ENCODE peak calls at places on chromosomes 7 and 10, in seven cellular contexts. T is suprapubic skin; G is thoracic aorta; Q is CD8-positive, alpha-beta memory T cell; D is body of pancreas; L is Peyer's patch; P is sigmoid colon. F is an unnamed sample.
A peak's percentile ranks its signal among the peaks of the same experiment; 100 is the strongest.

GRCh38 chr7:47807756-47808155 is 140.5 kb downstream of the PKD1L1 start:
- DNase-seq in T (peak; percentile 5), G (no peak), Q (no peak), D (no peak), L (no peak), P (no peak), F (no peak)

GRCh38 chr10:100747826-100748231 is 2.4 kb downstream of the PAX2 start:
- DNase-seq in T (no peak), G (no peak), Q (no peak), D (no peak), L (no peak), P (no peak), F (no peak)

GRCh38 chr7:87059525-87060287 is at the start of gene ELAPOR2:
- DNase-seq in T (peak; percentile 82), G (no peak), Q (peak; percentile 77), D (peak; percentile 75), L (peak; percentile 90), P (peak; percentile 86), F (peak; percentile 6)

GRCh38 chr7:2041496-2042367 is 191.0 kb downstream of the MAD1L1 start:
- DNase-seq in T (peak; percentile 17), G (no peak), Q (no peak), D (no peak), L (no peak), P (peak; percentile 41), F (no peak)

GRCh38 chr10:60896033-60896432 is 48.0 kb downstream of the RHOBTB1 start:
- DNase-seq in T (no peak), G (no peak), Q (no peak), D (no peak), L (no peak), P (no peak), F (no peak)

GRCh38 chr10:85786401-85786899 is 580.1 kb downstream of the GRID1 start:
- DNase-seq in T (no peak), G (no peak), Q (no peak), D (no peak), L (no peak), P (no peak), F (no peak)

GRCh38 chr7:156497776-156498509 is 142.6 kb upstream of the RNF32 start:
- DNase-seq in T (no peak), G (no peak), Q (no peak), D (no peak), L (no peak), P (no peak), F (no peak)

GRCh38 chr7:158016171-158017087 is 571.2 kb downstream of the PTPRN2 start:
- DNase-seq in T (peak; percentile 51), G (no peak), Q (no peak), D (peak; percentile 73), L (peak; percentile 39), P (no peak), F (no peak)

GRCh38 chr7:142328551-142328950 is 70.7 kb upstream of the PRSS58 start:
- DNase-seq in T (no peak), G (no peak), Q (no peak), D (no peak), L (no peak), P (no peak), F (no peak)

GRCh38 chr10:12806228-12807095 is 195.1 kb downstream of the CCDC3 start:
- DNase-seq in T (no peak), G (no peak), Q (no peak), D (no peak), L (no peak), P (no peak), F (no peak)

GRCh38 chr10:133023216-133023843 is 64.4 kb upstream of the ADGRA1 start:
- DNase-seq in T (no peak), G (no peak), Q (no peak), D (no peak), L (no peak), P (no peak), F (no peak)

DNA sequence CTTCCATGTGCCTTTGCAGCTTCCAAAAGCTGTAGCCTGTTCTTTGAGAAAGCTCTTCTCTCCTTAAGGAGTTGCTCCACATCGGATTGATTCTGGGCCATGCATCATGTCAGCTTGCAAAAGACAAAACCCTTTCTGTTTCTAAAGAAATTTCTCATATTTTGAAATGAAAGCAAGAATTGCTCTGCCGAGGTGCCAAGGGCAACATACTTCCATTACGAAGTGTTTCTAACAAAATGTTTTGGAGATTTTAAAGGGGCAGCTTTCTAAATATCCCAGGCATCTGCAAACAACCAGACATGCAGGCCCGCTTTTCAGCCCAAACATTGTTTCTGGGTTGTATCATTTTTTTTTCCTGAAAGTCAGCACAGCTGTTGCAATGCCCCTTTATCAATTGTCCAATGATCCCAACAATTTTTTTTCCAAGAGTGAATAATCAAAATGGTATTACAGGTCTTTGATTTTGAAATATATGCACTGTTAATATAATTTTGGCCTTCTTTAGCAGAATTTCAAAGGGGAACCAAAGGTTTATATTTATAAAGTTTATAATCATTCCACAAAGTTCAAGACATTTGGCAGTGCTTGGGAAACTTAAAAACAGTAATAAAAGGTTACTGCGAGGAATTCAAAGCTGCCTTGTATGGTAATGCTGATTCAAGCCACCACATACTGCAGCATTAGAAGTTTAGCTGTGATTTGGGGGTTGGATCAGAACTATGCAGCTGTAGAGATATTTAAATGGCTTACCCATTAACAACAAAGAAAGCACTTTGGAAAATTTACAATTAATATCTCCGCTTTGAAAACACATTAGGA is 61.0 kb downstream of the TES start:
- DNase-seq in T (no peak), G (no peak), Q (no peak), D (no peak), L (no peak), P (no peak), F (no peak)
- H3K4me3 ChIP-seq in T (no peak overlapping the region), G (peak overlapping the region; percentile 61), Q (no peak overlapping the region), D (no peak overlapping the region), L (no peak overlapping the region), P (peak overlapping the region; percentile 8), F (no peak overlapping the region)

GRCh38 chr7:101172854-101173751 is 7.0 kb downstream of the NAT16 start:
- DNase-seq in T (no peak), G (no peak), Q (no peak), D (peak; percentile 87), L (peak; percentile 70), P (no peak), F (no peak)
- H3K27ac ChIP-seq in T (no peak overlapping the region), G (peak overlapping the region; percentile 22), Q (no peak overlapping the region), D (no peak overlapping the region), L (no peak overlapping the region), P (no peak overlapping the region), F (no peak overlapping the region)

DNA sequence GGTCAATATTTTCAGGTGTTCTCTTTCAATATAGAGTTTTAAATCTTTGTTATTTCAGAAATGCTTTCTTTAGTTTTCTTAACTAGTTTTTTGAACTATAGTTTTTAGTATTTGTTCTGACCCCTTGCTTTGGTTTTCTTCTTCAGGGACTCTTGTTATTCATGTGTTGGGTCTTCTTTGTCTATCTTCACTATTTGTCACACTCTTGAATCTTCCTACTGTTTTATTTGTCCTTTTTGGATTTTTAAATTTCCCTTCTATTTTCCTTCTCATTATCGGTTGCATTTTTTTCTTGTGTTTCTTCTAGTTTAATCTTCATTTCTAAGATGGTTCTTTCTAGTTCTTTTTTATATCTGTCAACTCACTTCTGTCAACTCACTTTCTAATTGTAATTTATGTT is 37.1 kb upstream of the PRKAG2 start:
- DNase-seq in T (no peak), G (no peak), Q (no peak), D (no peak), L (no peak), P (no peak), F (no peak)
- H3K27me3 ChIP-seq in T (no peaks in the 10 kb centered on the region), G (no peaks in the 10 kb centered on the region), Q (no peaks in the 10 kb centered on the region), D (no peaks in the 10 kb centered on the region), L (no peaks in the 10 kb centered on the region), P (no peaks in the 10 kb centered on the region), F (no peaks in the 10 kb centered on the region)

GRCh38 chr10:43229208-43230061 is 37.4 kb downstream of the RASGEF1A start:
- DNase-seq in T (peak; percentile 42), G (no peak), Q (peak; percentile 73), D (peak; percentile 8), L (peak; percentile 67), P (peak; percentile 53), F (no peak)

GRCh38 chr10:43230909-43231522 is 35.8 kb downstream of the RASGEF1A start:
- DNase-seq in T (peak; percentile 37), G (no peak), Q (no peak), D (no peak), L (peak; percentile 61), P (peak; percentile 52), F (no peak)

GRCh38 chr10:43228783-43229207 is 38.1 kb downstream of the RASGEF1A start:
- DNase-seq in T (peak; percentile 48), G (no peak), Q (no peak), D (no peak), L (peak; percentile 47), P (peak; percentile 38), F (no peak)

GRCh38 chr10:43231523-43232078 is 35.3 kb downstream of the RASGEF1A start:
- DNase-seq in T (peak; percentile 42), G (no peak), Q (peak; percentile 69), D (no peak), L (peak; percentile 76), P (peak; percentile 53), F (no peak)

GRCh38 chr10:43230101-43230908 is 36.6 kb downstream of the RASGEF1A start:
- DNase-seq in T (peak; percentile 50), G (no peak), Q (no peak), D (no peak), L (peak; percentile 42), P (peak; percentile 55), F (no peak)
- H3K4me3 ChIP-seq in T (peak overlapping the region; percentile 45), G (no peak overlapping the region), Q (peak overlapping the region; percentile 9), D (no peak overlapping the region), L (peak overlapping the region; percentile 54), P (no peak overlapping the region), F (no peak overlapping the region)